ENCODE peak calls at places on chromosomes 4 and X, in four cellular contexts. Y, E, A and O are unnamed samples.

GRCh38 chr4:128709268-128709667 is 100.2 kb upstream of the JADE1 start:
- DNase-seq in Y (no peak), A (peak), E (no peak), O (no peak)

GRCh38 chr4:20944961-20945360 is 244.7 kb downstream of the PACRGL start:
- DNase-seq in Y (no peak), E (no peak), A (no peak), O (no peak)

GRCh38 chr4:162075691-162076090 is 88.1 kb downstream of the FSTL5 start:
- DNase-seq in Y (no peak), A (no peak), E (no peak), O (no peak)

GRCh38 chr4:81337211-81337610 is 122.2 kb upstream of the PRKG2 start:
- DNase-seq in A (no peak), Y (no peak), E (no peak), O (no peak)

GRCh38 chr4:7073526-7074390 is 5.9 kb upstream of the GRPEL1 start:
- DNase-seq in A (peak), E (no peak), Y (peak), O (peak)

GRCh38 chrX:115023139-115023538 is 5.7 kb upstream of the IL13RA2 start:
- DNase-seq in E (peak), Y (no peak), A (no peak), O (no peak)

GRCh38 chr4:134668237-134668636 is 466.6 kb upstream of the PABPC4L start:
- DNase-seq in A (no peak), E (no peak), Y (no peak), O (no peak)

GRCh38 chr4:40540801-40541200 is 88.9 kb downstream of the RBM47 start:
- DNase-seq in A (no peak), E (no peak), Y (no peak), O (no peak)

GRCh38 chr4:175440776-175441175 is 371.3 kb downstream of the GPM6A start:
- DNase-seq in E (no peak), A (no peak), Y (no peak), O (no peak)

GRCh38 chr4:67549123-67549522 is 3.8 kb upstream of the CENPC start:
- DNase-seq in Y (no peak), E (peak), A (no peak), O (no peak)

GRCh38 chr4:80125252-80126177 is 52.5 kb upstream of the ANTXR2 start:
- DNase-seq in Y (peak), A (peak), E (no peak), O (no peak)

GRCh38 chr4:155906554-155907247 is 3.2 kb downstream of the TDO2 start:
- DNase-seq in Y (peak), A (no peak), E (peak), O (no peak)

GRCh38 chr4:126136922-126137781 is 822.4 kb downstream of the FAT4 start:
- DNase-seq in A (no peak), Y (no peak), E (no peak), O (no peak)

GRCh38 chr4:168257663-168258235 is 60.8 kb downstream of the DDX60 start:
- DNase-seq in A (no peak), Y (no peak), E (no peak), O (no peak)

GRCh38 chr4:186840222-186840701 is 116.6 kb upstream of the FAT1 start:
- DNase-seq in Y (peak), E (no peak), A (no peak), O (no peak)

GRCh38 chr4:152398060-152398459 is 137.8 kb downstream of the FBXW7 start:
- DNase-seq in Y (no peak), A (no peak), E (no peak), O (no peak)

GRCh38 chr4:103904126-103904525 is 184.3 kb upstream of the TACR3 start:
- DNase-seq in E (no peak), A (no peak), Y (no peak), O (no peak)

GRCh38 chr4:1725521-1725920 is 4.2 kb downstream of the TACC3 start:
- DNase-seq in E (no peak), Y (no peak), A (no peak), O (no peak)

GRCh38 chr4:42750831-42751230 is 93.9 kb upstream of the ATP8A1 start:
- DNase-seq in A (no peak), Y (no peak), E (no peak), O (no peak)

GRCh38 chr4:164716901-164717300 is 37.0 kb upstream of the SMIM31 start:
- DNase-seq in Y (no peak), A (no peak), E (no peak), O (no peak)

GRCh38 chr4:15118281-15118680 is 116.0 kb downstream of the CPEB2 start:
- DNase-seq in A (no peak), E (peak), Y (no peak), O (no peak)

GRCh38 chr4:147970003-147970402 is 238.1 kb downstream of the ARHGAP10 start:
- DNase-seq in Y (no peak), E (no peak), A (no peak), O (no peak)

GRCh38 chrX:37701588-37701987 is 16.0 kb downstream of the XK start:
- DNase-seq in A (no peak), E (no peak), Y (no peak), O (no peak)

GRCh38 chr4:31617667-31618066 is 897.5 kb downstream of the PCDH7 start:
- DNase-seq in E (no peak), A (no peak), Y (no peak), O (no peak)

GRCh38 chr4:1983846-1984405 is 24.8 kb downstream of the NELFA start:
- DNase-seq in E (no peak), A (no peak), Y (no peak), O (no peak)

GRCh38 chr4:37685726-37686372 is 327 bp downstream of the RELL1 start:
- DNase-seq in E (no peak), Y (peak), A (peak), O (no peak)

GRCh38 chr4:172042714-172043114 is 229.5 kb downstream of the GALNTL6 start:
- DNase-seq in A (no peak), Y (no peak), E (no peak), O (no peak)

GRCh38 chr4:94558392-94558920 is 106.7 kb downstream of the PDLIM5 start:
- DNase-seq in Y (no peak), A (no peak), E (no peak), O (no peak)

GRCh38 chr4:183645326-183645725 is 13.7 kb downstream of the RWDD4 start:
- DNase-seq in Y (no peak), E (no peak), A (no peak), O (no peak)

GRCh38 chr4:147325566-147325965 is 155.3 kb upstream of the EDNRA start:
- DNase-seq in A (no peak), Y (no peak), E (no peak), O (no peak)

GRCh38 chrX:135340827-135341226 is 31.5 kb downstream of the ETDC start:
- DNase-seq in E (no peak), A (no peak), Y (no peak), O (no peak)

GRCh38 chr4:22515888-22516541 is at the start of gene ADGRA3:
- DNase-seq in Y (peak), E (no peak), A (peak), O (peak)

DNA sequence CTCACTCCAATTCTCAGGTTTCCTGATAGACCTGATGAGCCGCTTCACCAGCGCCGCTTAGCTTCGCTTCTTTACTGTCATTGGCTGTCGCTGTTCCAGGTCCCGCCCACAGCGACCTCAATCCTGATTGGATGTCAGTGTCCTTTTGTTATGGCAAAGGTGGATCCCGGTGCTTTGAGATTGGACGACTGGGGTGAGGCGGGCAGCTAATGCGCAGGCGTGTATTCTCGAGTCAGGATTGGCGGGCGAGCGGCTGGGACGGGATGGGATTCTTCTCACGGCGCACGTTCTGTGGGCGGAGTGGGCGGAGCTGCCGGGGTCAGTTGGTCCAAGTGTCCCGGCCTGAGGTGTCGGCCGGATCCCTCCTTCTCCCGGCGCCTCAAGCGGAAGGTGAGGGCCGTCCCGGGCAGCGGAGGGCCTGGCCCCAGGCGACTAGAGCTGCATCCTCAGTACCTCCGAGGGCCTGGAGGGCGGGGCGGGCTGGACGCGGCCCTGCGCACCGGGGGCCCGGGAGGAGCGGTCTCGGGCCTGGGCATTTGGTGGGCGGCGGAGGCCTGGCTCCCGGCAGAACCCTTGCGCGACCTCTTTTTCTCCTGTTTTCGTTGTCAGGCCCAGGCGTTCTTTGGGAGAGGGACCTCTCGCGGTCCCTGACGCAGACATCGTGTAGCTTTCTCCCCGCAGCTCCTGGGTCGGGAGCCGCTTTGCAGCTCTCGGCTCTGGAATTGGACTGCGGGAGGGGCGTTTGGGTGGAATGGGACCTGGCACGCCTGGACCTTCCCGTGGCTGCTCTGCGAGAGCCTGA is at the start of gene SCOC:
- DNase-seq in A (peak), Y (peak), E (peak), O (peak)
- TF ChIP-seq CTCF in A (no peak), Y (no peak), E (no peak), O (no peak)

GRCh38 chr4:133137571-133137970 is 11.5 kb upstream of the PCDH10 start:
- DNase-seq in A (no peak), Y (no peak), E (no peak), O (no peak)
- TF ChIP-seq CTCF in A (no peak), Y (no peak), E (peak), O (peak)

GRCh38 chrX:112233164-112233563 is 150.6 kb upstream of the TRPC5 start:
- DNase-seq in Y (no peak), A (no peak), E (no peak), O (no peak)

GRCh38 chrX:112235547-112235946 is 153.0 kb upstream of the TRPC5 start:
- DNase-seq in Y (no peak), A (no peak), E (no peak), O (no peak)
- TF ChIP-seq CTCF in Y (no peak), A (no peak), E (no peak), O (no peak)

GRCh38 chr4:16642897-16643296 is 255.5 kb downstream of the LDB2 start:
- DNase-seq in A (no peak), Y (no peak), E (no peak), O (no peak)
- TF ChIP-seq CTCF in A (no peak), Y (no peak), E (no peak), O (peak)

GRCh38 chr4:69025191-69025998 is 70.9 kb upstream of the UGT2B7 start:
- DNase-seq in Y (no peak), A (peak), E (no peak), O (no peak)
- TF ChIP-seq CTCF in Y (no peak), A (peak), E (peak), O (no peak)

GRCh38 chr4:76748649-76749048 is 149.3 kb downstream of the SOWAHB start:
- DNase-seq in E (no peak), A (peak), Y (peak), O (no peak)
- TF ChIP-seq CTCF in E (peak), A (peak), Y (no peak), O (peak)

DNA sequence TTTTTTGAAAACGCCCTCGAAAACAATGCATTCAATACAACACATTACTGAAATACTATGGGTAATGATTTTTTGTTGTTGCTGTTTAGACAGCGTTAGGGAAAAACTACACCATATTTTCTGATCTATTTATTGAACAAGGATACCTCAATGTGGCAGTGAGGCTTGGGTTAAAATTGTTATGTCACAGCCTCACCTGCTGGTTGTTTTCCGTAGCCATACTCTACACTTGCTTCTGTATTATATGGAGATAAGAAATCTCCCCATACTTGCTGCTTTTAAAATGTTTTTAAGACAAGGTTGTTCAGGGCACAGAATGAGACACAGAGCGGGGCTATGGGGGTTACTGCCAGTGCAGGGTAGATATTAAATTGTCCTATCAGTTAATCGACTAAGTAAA is 221.6 kb upstream of the FTHL17 start:
- DNase-seq in A (no peak), E (no peak), Y (no peak), O (no peak)
- TF ChIP-seq CTCF in A (no peak), E (peak), Y (no peak), O (peak)

GRCh38 chr4:99120501-99120900 is 23.6 kb downstream of the ADH4 start:
- DNase-seq in E (no peak), Y (no peak), A (no peak), O (no peak)

DNA sequence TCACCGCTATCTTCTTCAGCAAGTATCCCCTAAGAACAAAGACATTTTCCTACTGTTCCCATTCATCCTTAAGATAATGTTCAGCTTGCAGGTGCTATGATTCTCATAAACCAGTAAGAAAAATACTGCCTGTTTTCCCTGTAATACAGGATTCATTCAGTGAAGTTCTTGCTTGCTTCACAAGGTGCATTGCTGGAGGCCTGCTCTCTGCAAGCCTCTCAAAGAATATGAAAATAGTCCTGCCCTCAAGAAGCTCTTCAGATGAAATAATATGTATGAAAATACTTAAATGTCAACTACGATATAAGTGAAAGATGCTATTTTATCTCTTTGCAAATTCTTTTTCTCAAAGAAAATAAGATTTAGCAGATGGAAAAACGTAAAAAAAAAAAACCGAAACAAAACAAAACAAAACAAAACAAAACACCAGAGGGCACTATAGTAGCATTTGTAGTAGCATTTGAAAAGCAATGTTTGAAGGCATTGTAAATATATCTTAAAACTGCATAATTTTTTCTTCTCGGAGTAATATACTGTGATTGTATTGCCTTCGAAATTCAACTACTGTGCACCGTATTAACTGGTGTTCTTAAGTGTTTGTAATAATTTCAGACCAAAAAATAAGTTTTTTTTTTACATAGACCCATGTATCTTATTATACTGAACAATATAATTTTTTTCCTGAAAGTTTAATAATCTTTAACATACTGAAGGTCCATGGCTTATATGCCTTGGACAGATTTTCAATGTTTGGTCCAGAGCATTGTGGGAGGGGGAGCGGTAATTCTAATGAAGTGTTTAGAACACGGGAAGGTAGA is 26.0 kb downstream of the ADH4 start:
- DNase-seq in Y (no peak), A (no peak), E (no peak), O (no peak)
- TF ChIP-seq CTCF in Y (peak), A (peak), E (peak), O (peak)